ENCODE peak calls at places on chromosomes 3 and 15, in seven cellular contexts. H is stimulated activated CD4-positive, alpha-beta T cell treated with anti-CD3 and anti-CD28 coated beads, Interleukin-15, amount 100 ng/mL, for 1 hour; U is stimulated activated effector memory CD8-positive, alpha-beta T cell treated with anti-CD3 and anti-CD28 coated beads, Interleukin-12 subunit alpha, Interleukin-12 subunit beta, amount 100 ng/mL, for 72 hours; P is neural progenitor cell; Q is HS-5; F is globus pallidus; X is iPS-NIHi11. W is an unnamed sample.
A peak's percentile ranks its signal among the peaks of the same experiment; 100 is the strongest.

GRCh38 chr3:112377418-112378071 is 44.6 kb downstream of the CD200 start:
- DNase-seq in U (no peak), H (no peak), X (no peak), F (no peak), P (no peak), Q (no peak), W (no peak)

GRCh38 chr3:122623430-122623829 is 46.0 kb downstream of the PARP15 start:
- DNase-seq in P (no peak), U (no peak), X (no peak), F (no peak), Q (no peak), H (no peak), W (no peak)

GRCh38 chr15:94451461-94451860 is 220.1 kb downstream of the MCTP2 start:
- DNase-seq in H (no peak), U (no peak), F (no peak), P (no peak), X (no peak), Q (no peak), W (no peak)

GRCh38 chr3:194006102-194006501 is 129.8 kb upstream of the HES1 start:
- DNase-seq in F (no peak), Q (no peak), X (no peak), H (no peak), P (no peak), U (no peak), W (no peak)

GRCh38 chr3:174581551-174581950 is 277.6 kb upstream of the NAALADL2 start:
- DNase-seq in H (no peak), Q (no peak), X (no peak), U (no peak), F (no peak), P (no peak), W (no peak)

GRCh38 chr15:70875001-70875782 is 17.0 kb downstream of the THAP10 start:
- DNase-seq in X (peak; percentile 24), F (peak; percentile 86), P (peak; percentile 30), H (no peak), U (no peak), Q (no peak), W (no peak)

GRCh38 chr3:141397996-141398395 is 29.7 kb downstream of the ZBTB38 start:
- DNase-seq in X (no peak), H (no peak), Q (no peak), U (no peak), F (no peak), P (no peak), W (no peak)

GRCh38 chr15:81785679-81786078 is 260.1 kb downstream of the MEX3B start:
- DNase-seq in F (no peak), X (no peak), U (no peak), H (no peak), Q (no peak), P (no peak), W (no peak)

GRCh38 chr15:101600024-101600423 is 52.2 kb downstream of the TM2D3 start:
- DNase-seq in U (peak; percentile 40), H (no peak), F (no peak), X (no peak), Q (no peak), P (no peak), W (no peak)

GRCh38 chr3:67781218-67781617 is 126.8 kb upstream of the SUCLG2 start:
- DNase-seq in U (no peak), X (no peak), H (no peak), F (no peak), Q (no peak), P (no peak), W (no peak)

GRCh38 chr15:68311859-68312557 is 34.5 kb downstream of the FEM1B start:
- DNase-seq in Q (no peak), P (no peak), H (no peak), U (no peak), X (no peak), F (no peak), W (no peak)

GRCh38 chr3:189040934-189041333 is 130.8 kb upstream of the TPRG1 start:
- DNase-seq in H (no peak), P (no peak), Q (no peak), U (no peak), F (no peak), X (no peak), W (no peak)

GRCh38 chr3:66520716-66521115 is 19.9 kb upstream of the LRIG1 start:
- DNase-seq in F (no peak), P (no peak), X (no peak), U (no peak), H (no peak), Q (no peak), W (no peak)

GRCh38 chr3:110027446-110027845 is 690.1 kb upstream of the DPPA4 start:
- DNase-seq in P (no peak), F (no peak), X (no peak), Q (peak; percentile 61), H (no peak), U (no peak), W (no peak)

GRCh38 chr15:83698294-83698693 is 44.4 kb downstream of the ADAMTSL3 start:
- DNase-seq in X (no peak), Q (peak; percentile 44), H (no peak), F (no peak), U (no peak), P (no peak), W (no peak)

GRCh38 chr3:42652611-42653302 is 740 bp upstream of the ZBTB47 start:
- DNase-seq in F (peak; percentile 62), P (no peak), H (no peak), U (peak; percentile 48), Q (peak; percentile 78), X (peak; percentile 35), W (peak; percentile 52)

GRCh38 chr15:38002883-38003477 is 68.5 kb downstream of the TMCO5A start:
- DNase-seq in H (no peak), Q (peak; percentile 29), P (peak; percentile 81), X (peak; percentile 51), F (peak; percentile 77), U (no peak), W (no peak)

GRCh38 chr15:72306211-72306785 is 13.7 kb downstream of the CELF6 start:
- DNase-seq in U (no peak), P (peak; percentile 76), F (peak; percentile 22), Q (no peak), X (peak; percentile 73), H (no peak), W (no peak)

GRCh38 chr15:62934236-62934971 is 108.1 kb upstream of the TPM1 start:
- DNase-seq in X (no peak), P (no peak), F (no peak), Q (no peak), U (no peak), H (no peak), W (no peak)

GRCh38 chr3:33062814-33063346 is 34.1 kb downstream of the GLB1 start:
- DNase-seq in P (no peak), Q (no peak), U (peak; percentile 58), F (no peak), H (no peak), X (no peak), W (no peak)

GRCh38 chr3:135057996-135058395 is 262.9 kb downstream of the EPHB1 start:
- DNase-seq in X (no peak), U (no peak), Q (no peak), P (no peak), H (no peak), F (no peak), W (no peak)

GRCh38 chr3:143596957-143597642 is 251.2 kb downstream of the SLC9A9 start:
- DNase-seq in X (no peak), U (no peak), H (no peak), P (peak; percentile 56), F (no peak), Q (no peak), W (no peak)

GRCh38 chr3:31166249-31166885 is 271.9 kb upstream of the GADL1 start:
- DNase-seq in H (no peak), X (no peak), F (no peak), Q (peak; percentile 49), P (peak; percentile 7), U (no peak), W (no peak)

GRCh38 chr3:122021811-122022401 is at the start of gene ILDR1:
- DNase-seq in H (no peak), P (peak; percentile 48), U (peak; percentile 46), Q (no peak), F (no peak), X (peak; percentile 84), W (no peak)

GRCh38 chr15:29937956-29938355 is 115.7 kb upstream of the TJP1 start:
- DNase-seq in F (no peak), P (no peak), H (no peak), U (no peak), Q (peak; percentile 70), X (no peak), W (no peak)

GRCh38 chr3:72490688-72491430 is 357.4 kb downstream of the SHQ1 start:
- DNase-seq in Q (no peak), U (no peak), P (peak; percentile 39), H (no peak), X (no peak), F (peak; percentile 26), W (no peak)

GRCh38 chr15:60454824-60455223 is 24.1 kb downstream of the ICE2 start:
- DNase-seq in F (no peak), X (no peak), P (no peak), Q (no peak), U (no peak), H (no peak), W (no peak)

GRCh38 chr3:27312044-27312668 is 57.0 kb downstream of the NEK10 start:
- DNase-seq in U (no peak), P (peak; percentile 51), F (peak; percentile 45), Q (peak; percentile 54), X (peak; percentile 74), H (no peak), W (no peak)